ENCODE peak calls at places on chromosomes 4 and X, in ten cellular contexts. F is Caco-2, T is GM23338, V is spleen, J is GM23248, A is tibial artery, C is mesenchymal stem cell, Z is tibial nerve, R is keratinocyte, G is BJ. M is an unnamed sample. For H3K27me3 and H3K36me3, the result is how much of the 10 kb centered on the place peaks cover.

GRCh38 chrX:46375831-46376230 is 169.4 kb downstream of the ZNF674 start:
- DNase-seq in F (no peak), T (no peak), V (no peak), J (no peak), A (no peak), C (no peak), Z (no peak), R (no peak), G (no peak), M (no peak)

GRCh38 chr4:165151734-165152133 is 39.1 kb upstream of the TMEM192 start:
- DNase-seq in F (no peak), T (no peak), V (no peak), J (peak), A (no peak), C (peak), Z (no peak), R (peak), G (no peak), M (no peak)

GRCh38 chr4:26978387-26979071 is 117.9 kb downstream of the STIM2 start:
- DNase-seq in F (no peak), T (no peak), V (no peak), J (no peak), A (no peak), C (no peak), Z (no peak), R (no peak), G (no peak), M (no peak)

GRCh38 chr4:6019316-6020263 is 1.4 kb upstream of the C4orf50 start:
- DNase-seq in F (peak), T (peak), V (no peak), J (peak), A (no peak), C (peak), Z (no peak), R (peak), G (no peak), M (no peak)

GRCh38 chr4:1115528-1116293 is 2.3 kb upstream of the RNF212 start:
- DNase-seq in F (no peak), T (no peak), V (no peak), J (no peak), A (no peak), C (no peak), Z (no peak), R (no peak), G (no peak), M (no peak)

GRCh38 chr4:108415389-108415788 is 205.0 kb upstream of the RPL34 start:
- DNase-seq in F (no peak), T (peak), V (no peak), J (no peak), A (no peak), C (no peak), Z (no peak), R (no peak), G (no peak), M (no peak)

GRCh38 chr4:1408418-1408817 is 2.2 kb upstream of the NKX1-1 start:
- DNase-seq in F (no peak), T (peak), V (no peak), J (no peak), A (no peak), C (no peak), Z (no peak), R (no peak), G (no peak), M (no peak)

GRCh38 chrX:107856289-107856688 is 30.6 kb downstream of the MID2 start:
- DNase-seq in F (no peak), T (no peak), V (no peak), J (no peak), A (no peak), C (no peak), Z (no peak), R (no peak), G (no peak), M (no peak)

GRCh38 chr4:142120921-142121320 is 484.5 kb downstream of the IL15 start:
- DNase-seq in F (no peak), T (no peak), V (no peak), J (no peak), A (no peak), C (no peak), Z (no peak), R (no peak), G (no peak), M (no peak)

GRCh38 chrX:78092296-78092695 is 11.8 kb upstream of the PGK1 start:
- DNase-seq in F (peak), T (peak), V (no peak), J (peak), A (no peak), C (peak), Z (no peak), R (peak), G (peak), M (peak)

GRCh38 chr4:85741921-85742591 is 267.1 kb downstream of the ARHGAP24 start:
- DNase-seq in F (no peak), T (no peak), V (no peak), J (no peak), A (no peak), C (no peak), Z (no peak), R (no peak), G (no peak), M (no peak)

GRCh38 chr4:89307446-89308160 is at the start of gene GPRIN3:
- DNase-seq in F (peak), T (peak), V (peak), J (peak), A (peak), C (peak), Z (peak), R (no peak), G (no peak), M (peak)

GRCh38 chr4:1002131-1002630 is 9.0 kb upstream of the SLC26A1 start:
- DNase-seq in F (peak), T (peak), V (no peak), J (peak), A (no peak), C (no peak), Z (peak), R (no peak), G (no peak), M (no peak)

GRCh38 chr4:99395595-99396364 is 39.4 kb downstream of the ADH7 start:
- DNase-seq in F (no peak), T (no peak), V (no peak), J (peak), A (no peak), C (peak), Z (no peak), R (no peak), G (no peak), M (no peak)

GRCh38 chrX:106894392-106894909 is 8.7 kb downstream of the RIPPLY1 start:
- DNase-seq in F (peak), T (peak), V (no peak), J (peak), A (no peak), C (peak), Z (peak), R (no peak), G (no peak), M (peak)

GRCh38 chrX:108022491-108023089 is 22.3 kb upstream of the VSIG1 start:
- DNase-seq in F (no peak), T (no peak), V (no peak), J (no peak), A (no peak), C (no peak), Z (no peak), R (no peak), G (no peak), M (no peak)

GRCh38 chr4:110184124-110184790 is 14.2 kb downstream of the ELOVL6 start:
- DNase-seq in F (no peak), T (peak), V (no peak), J (peak), A (no peak), C (no peak), Z (no peak), R (no peak), G (no peak), M (no peak)

GRCh38 chr4:114302472-114302871 is 296.1 kb upstream of the UGT8 start:
- DNase-seq in F (no peak), T (peak), V (no peak), J (no peak), A (no peak), C (no peak), Z (no peak), R (no peak), G (no peak), M (no peak)

GRCh38 chr4:176988226-176988625 is 195.5 kb upstream of the VEGFC start:
- DNase-seq in F (no peak), T (no peak), V (no peak), J (peak), A (no peak), C (peak), Z (no peak), R (peak), G (peak), M (peak)

GRCh38 chrX:67558267-67558666 is 14.4 kb downstream of the AR start:
- DNase-seq in F (no peak), T (no peak), V (no peak), J (no peak), A (no peak), C (no peak), Z (no peak), R (no peak), G (no peak), M (no peak)

GRCh38 chr4:600850-601515 is 24.4 kb upstream of the PDE6B start:
- DNase-seq in F (no peak), T (no peak), V (peak), J (peak), A (peak), C (no peak), Z (no peak), R (no peak), G (no peak), M (no peak)

GRCh38 chr4:171042989-171043524 is 770.1 kb upstream of the GALNTL6 start:
- DNase-seq in F (no peak), T (no peak), V (peak), J (no peak), A (peak), C (no peak), Z (no peak), R (no peak), G (no peak), M (no peak)

GRCh38 chrX:10054396-10054795 is 87.2 kb downstream of the CLDN34 start:
- DNase-seq in F (no peak), T (no peak), V (no peak), J (no peak), A (no peak), C (no peak), Z (no peak), R (no peak), G (no peak), M (no peak)

GRCh38 chrX:40080896-40081678 is 16.7 kb downstream of the BCOR start:
- DNase-seq in F (no peak), T (no peak), V (no peak), J (no peak), A (no peak), C (no peak), Z (no peak), R (no peak), G (no peak), M (no peak)

GRCh38 chr4:138758876-138759275 is 256.7 kb upstream of the NOCT start:
- DNase-seq in F (no peak), T (no peak), V (no peak), J (no peak), A (no peak), C (no peak), Z (no peak), R (no peak), G (no peak), M (no peak)

GRCh38 chr4:20764353-20764752 is 64.1 kb downstream of the PACRGL start:
- DNase-seq in F (no peak), T (no peak), V (no peak), J (peak), A (no peak), C (peak), Z (no peak), R (no peak), G (no peak), M (peak)

GRCh38 chrX:53362439-53362838 is 60.0 kb downstream of the SMC1A start:
- DNase-seq in F (no peak), T (no peak), V (no peak), J (no peak), A (no peak), C (peak), Z (no peak), R (no peak), G (no peak), M (no peak)

GRCh38 chr4:26022346-26022891 is 108.4 kb downstream of the SMIM20 start:
- DNase-seq in F (peak), T (no peak), V (no peak), J (peak), A (no peak), C (peak), Z (no peak), R (no peak), G (peak), M (peak)

GRCh38 chrX:154019061-154019621 is 561 bp downstream of the IRAK1 start:
- DNase-seq in F (no peak), T (peak), V (no peak), J (peak), A (no peak), C (peak), Z (no peak), R (no peak), G (no peak), M (no peak)

GRCh38 chr4:128812360-128812958 is 3.0 kb downstream of the JADE1 start:
- DNase-seq in F (peak), T (peak), V (no peak), J (peak), A (no peak), C (peak), Z (peak), R (no peak), G (no peak), M (peak)

GRCh38 chrX:134625315-134625718 is 33.0 kb downstream of the PLAC1 start:
- DNase-seq in F (no peak), T (no peak), V (no peak), J (peak), A (peak), C (no peak), Z (no peak), R (no peak), G (no peak), M (peak)

GRCh38 chr4:13711233-13711775 is 83.8 kb upstream of the BOD1L1 start:
- DNase-seq in F (no peak), T (no peak), V (no peak), J (no peak), A (no peak), C (no peak), Z (no peak), R (no peak), G (no peak), M (no peak)

GRCh38 chrX:54495814-54496516 is at the start of gene FGD1:
- DNase-seq in F (peak), T (peak), V (peak), J (peak), A (peak), C (peak), Z (peak), R (no peak), G (no peak), M (peak)

GRCh38 chrX:5265324-5265723 is 963.3 kb downstream of the NLGN4X start:
- DNase-seq in F (no peak), T (no peak), V (no peak), J (no peak), A (no peak), C (no peak), Z (no peak), R (no peak), G (no peak), M (no peak)

GRCh38 chr4:61533140-61533539 is 333.0 kb downstream of the ADGRL3 start:
- DNase-seq in F (no peak), T (no peak), V (no peak), J (no peak), A (no peak), C (no peak), Z (no peak), R (peak), G (no peak), M (no peak)

GRCh38 chr4:26737385-26737784 is 123.3 kb upstream of the STIM2 start:
- DNase-seq in F (no peak), T (no peak), V (no peak), J (no peak), A (no peak), C (no peak), Z (no peak), R (no peak), G (no peak), M (no peak)

GRCh38 chr4:17770845-17771244 is 10.6 kb downstream of the FAM184B start:
- DNase-seq in F (no peak), T (no peak), V (no peak), J (no peak), A (no peak), C (no peak), Z (no peak), R (no peak), G (no peak), M (no peak)

DNA sequence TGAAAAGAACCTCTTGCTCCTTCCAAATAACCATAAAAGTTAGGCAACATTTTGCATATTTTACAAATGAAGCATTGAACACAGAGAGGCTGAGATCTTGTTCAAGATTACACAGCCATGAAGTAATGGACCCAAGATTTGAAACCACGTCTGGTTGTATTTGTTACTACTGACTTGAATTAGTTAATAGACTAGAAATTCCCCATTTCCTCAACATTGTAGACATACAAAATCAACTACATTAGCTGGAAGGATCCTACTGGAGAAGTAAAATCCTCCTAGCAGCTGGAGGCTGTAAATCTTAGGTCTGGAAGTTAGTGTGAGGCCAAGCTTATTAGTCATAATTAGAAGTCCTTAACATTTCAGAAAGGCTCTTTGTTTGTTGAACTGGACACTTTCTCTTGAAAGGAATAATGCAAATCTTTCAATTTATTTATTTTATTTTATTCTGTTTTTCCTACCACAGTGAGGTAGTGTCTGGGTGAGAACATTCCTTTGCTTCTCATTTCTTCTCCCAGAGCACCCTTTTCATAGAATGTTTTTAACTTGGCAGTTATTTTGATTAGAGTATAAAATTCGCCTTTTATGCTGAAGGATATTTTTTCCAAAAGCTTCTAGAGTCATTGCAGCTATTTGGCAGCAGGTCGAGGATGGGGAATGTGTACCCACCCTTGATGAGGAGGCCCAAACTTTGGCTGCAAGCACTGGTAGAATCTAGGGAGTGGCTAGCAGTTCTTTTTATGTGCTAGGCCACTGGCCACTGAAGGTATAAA is 62.0 kb upstream of the CLNK start:
- DNase-seq in F (no peak), T (no peak), V (no peak), J (peak), A (no peak), C (peak), Z (no peak), R (no peak), G (no peak), M (peak)
- H3K4me3 ChIP-seq in F (no peak), T (no peak), V (no peak), J (no peak), A (no peak), C (no peak), Z (no peak), R (no peak), G (no peak), M (no peak)

GRCh38 chr4:186554890-186555827 is at the start of gene MTNR1A:
- DNase-seq in F (peak), T (peak), V (peak), J (peak), A (no peak), C (peak), Z (no peak), R (no peak), G (no peak), M (no peak)
- H3K27me3 ChIP-seq in F (under half), T (under half), V (under half), J (half or more), A (under half), C (under half), Z (under half), R (under half), G (under half), M (under half)

DNA sequence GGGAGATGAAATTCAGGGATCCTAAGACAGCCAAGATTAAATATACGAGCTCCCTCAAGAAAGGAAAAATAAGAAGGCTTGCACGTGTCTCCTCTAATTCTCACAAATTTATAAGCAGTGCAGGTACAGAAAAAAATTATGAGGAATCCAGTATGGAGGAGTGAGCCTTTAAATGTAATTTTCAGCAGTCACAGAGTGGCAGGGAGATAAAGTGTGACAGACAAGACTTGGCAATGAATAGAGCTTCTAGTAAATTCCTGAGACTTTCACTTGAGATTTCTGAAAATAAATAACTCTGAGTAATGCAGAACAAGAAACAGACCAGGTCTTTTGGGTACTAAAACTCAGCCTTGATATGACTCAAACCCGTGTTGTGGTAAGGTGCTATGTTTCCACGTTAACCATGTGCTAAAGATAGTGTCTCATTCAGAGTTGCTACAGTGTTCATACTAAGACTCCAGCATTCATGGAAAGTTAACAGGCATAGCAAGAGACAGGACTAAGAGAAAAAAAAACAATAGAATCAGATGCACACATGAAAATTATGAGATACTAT is 119.8 kb downstream of the SPOCK3 start:
- DNase-seq in F (no peak), T (no peak), V (no peak), J (no peak), A (no peak), C (no peak), Z (no peak), R (no peak), G (no peak), M (no peak)
- H3K36me3 ChIP-seq in F (under half), T (under half), V (under half), J (under half), A (under half), C (under half), Z (under half), R (under half), G (under half), M (under half)

GRCh38 chr4:105306820-105307219 is 160.1 kb downstream of the TET2 start:
- DNase-seq in F (no peak), T (no peak), V (no peak), J (no peak), A (no peak), C (no peak), Z (no peak), R (no peak), G (no peak), M (no peak)
- H3K4me3 ChIP-seq in F (no peak), T (no peak), V (no peak), J (no peak), A (no peak), C (no peak), Z (no peak), R (no peak), G (no peak), M (no peak)

DNA sequence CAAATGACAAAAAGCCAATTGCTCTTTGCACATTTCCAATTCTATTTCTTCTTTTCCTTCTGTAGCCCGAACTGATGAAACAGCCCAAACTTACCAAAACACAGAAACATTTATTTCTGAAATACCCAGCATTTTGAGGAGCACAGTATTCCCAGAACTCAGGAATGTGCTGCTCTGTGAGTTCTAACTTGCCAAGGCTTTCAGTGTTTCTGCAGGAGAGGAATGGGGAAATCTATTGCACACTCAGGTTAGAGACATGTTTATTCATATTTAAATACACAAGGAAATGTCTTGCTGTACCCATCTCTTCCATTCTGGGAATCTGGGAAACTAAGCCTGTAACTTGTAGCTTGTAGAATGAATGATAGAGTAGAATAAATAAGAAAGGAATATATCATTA is 10.7 kb downstream of the TMPRSS11D start:
- DNase-seq in F (no peak), T (no peak), V (no peak), J (no peak), A (no peak), C (no peak), Z (no peak), R (no peak), G (no peak), M (no peak)
- H3K27me3 ChIP-seq in F (under half), T (under half), V (under half), J (under half), A (under half), C (under half), Z (under half), R (under half), G (under half), M (under half)

GRCh38 chrX:1411331-1411730 is 19.4 kb upstream of the SLC25A6 start:
- DNase-seq in F (no peak), T (no peak), V (peak), J (no peak), A (peak), C (no peak), Z (no peak), R (no peak), G (no peak), M (no peak)

GRCh38 chrX:1412551-1413161 is 20.7 kb upstream of the SLC25A6 start:
- DNase-seq in F (no peak), T (no peak), V (peak), J (no peak), A (peak), C (no peak), Z (no peak), R (no peak), G (no peak), M (no peak)

GRCh38 chrX:1401611-1402430 is 9.9 kb upstream of the SLC25A6 start:
- DNase-seq in F (no peak), T (no peak), V (peak), J (no peak), A (peak), C (no peak), Z (no peak), R (no peak), G (no peak), M (no peak)

GRCh38 chrX:1403228-1403627 is 11.3 kb upstream of the SLC25A6 start:
- DNase-seq in F (no peak), T (no peak), V (peak), J (no peak), A (peak), C (no peak), Z (no peak), R (no peak), G (no peak), M (no peak)

GRCh38 chrX:1407035-1407434 is 15.1 kb upstream of the SLC25A6 start:
- DNase-seq in F (no peak), T (no peak), V (no peak), J (no peak), A (no peak), C (no peak), Z (no peak), R (no peak), G (no peak), M (no peak)
- H3K36me3 ChIP-seq in F (under half), T (under half), V (half or more), J (under half), A (under half), C (half or more), Z (half or more), R (under half), G (under half), M (half or more)